ENCODE peak calls at places on chromosomes 5 and 9, in ten cellular contexts. One of them, this sample, is unnamed. For H3K4me1, the result is how much of the 10 kb centered on the place peaks cover.

GRCh38 chr5:160894-161540 is 30.3 kb upstream of the LRRC14B start:
- DNase-seq in breast epithelium: peak
- DNase-seq in PC-3: no peak
- DNase-seq in heart left ventricle: no peak
- DNase-seq in mucosa of descending colon: no peak
- DNase-seq in effector memory CD4-positive, alpha-beta T cell: no peak
- DNase-seq in adipocyte: no peak
- DNase-seq in lower lobe of right lung: no peak
- DNase-seq in ascending aorta: peak
- DNase-seq in tibial artery: no peak
- DNase-seq in this sample: no peak

GRCh38 chr9:13614060-13614459 is 334.6 kb upstream of the MPDZ start:
- DNase-seq in effector memory CD4-positive, alpha-beta T cell: no peak
- DNase-seq in PC-3: no peak
- DNase-seq in breast epithelium: no peak
- DNase-seq in heart left ventricle: no peak
- DNase-seq in mucosa of descending colon: no peak
- DNase-seq in lower lobe of right lung: no peak
- DNase-seq in adipocyte: no peak
- DNase-seq in tibial artery: no peak
- DNase-seq in ascending aorta: no peak
- DNase-seq in this sample: no peak

GRCh38 chr9:79940919-79941318 is 369.2 kb downstream of the TLE4 start:
- DNase-seq in heart left ventricle: no peak
- DNase-seq in effector memory CD4-positive, alpha-beta T cell: no peak
- DNase-seq in lower lobe of right lung: no peak
- DNase-seq in ascending aorta: no peak
- DNase-seq in adipocyte: no peak
- DNase-seq in mucosa of descending colon: no peak
- DNase-seq in breast epithelium: no peak
- DNase-seq in PC-3: no peak
- DNase-seq in tibial artery: no peak
- DNase-seq in this sample: no peak

GRCh38 chr9:120742951-120743416 is 28.7 kb upstream of the MEGF9 start:
- DNase-seq in heart left ventricle: no peak
- DNase-seq in lower lobe of right lung: no peak
- DNase-seq in PC-3: peak
- DNase-seq in breast epithelium: no peak
- DNase-seq in tibial artery: no peak
- DNase-seq in ascending aorta: no peak
- DNase-seq in effector memory CD4-positive, alpha-beta T cell: no peak
- DNase-seq in adipocyte: peak
- DNase-seq in mucosa of descending colon: no peak
- DNase-seq in this sample: no peak

GRCh38 chr5:98781520-98781919 is 8.1 kb downstream of the RGMB start:
- DNase-seq in PC-3: no peak
- DNase-seq in effector memory CD4-positive, alpha-beta T cell: no peak
- DNase-seq in ascending aorta: no peak
- DNase-seq in breast epithelium: no peak
- DNase-seq in adipocyte: no peak
- DNase-seq in heart left ventricle: no peak
- DNase-seq in mucosa of descending colon: no peak
- DNase-seq in lower lobe of right lung: no peak
- DNase-seq in tibial artery: no peak
- DNase-seq in this sample: no peak

GRCh38 chr5:65651144-65651543 is 26.3 kb downstream of the SHLD3 start:
- DNase-seq in adipocyte: no peak
- DNase-seq in heart left ventricle: no peak
- DNase-seq in effector memory CD4-positive, alpha-beta T cell: no peak
- DNase-seq in lower lobe of right lung: no peak
- DNase-seq in PC-3: no peak
- DNase-seq in mucosa of descending colon: peak
- DNase-seq in breast epithelium: no peak
- DNase-seq in tibial artery: no peak
- DNase-seq in ascending aorta: no peak
- DNase-seq in this sample: no peak

GRCh38 chr5:34012791-34013190 is 4.9 kb upstream of the AMACR start:
- DNase-seq in breast epithelium: no peak
- DNase-seq in heart left ventricle: no peak
- DNase-seq in adipocyte: peak
- DNase-seq in lower lobe of right lung: no peak
- DNase-seq in ascending aorta: no peak
- DNase-seq in effector memory CD4-positive, alpha-beta T cell: no peak
- DNase-seq in PC-3: no peak
- DNase-seq in mucosa of descending colon: no peak
- DNase-seq in tibial artery: no peak
- DNase-seq in this sample: no peak

GRCh38 chr5:109411627-109412026 is 1.9 kb upstream of the PJA2 start:
- DNase-seq in PC-3: peak
- DNase-seq in lower lobe of right lung: no peak
- DNase-seq in ascending aorta: no peak
- DNase-seq in breast epithelium: no peak
- DNase-seq in effector memory CD4-positive, alpha-beta T cell: no peak
- DNase-seq in tibial artery: no peak
- DNase-seq in heart left ventricle: no peak
- DNase-seq in adipocyte: peak
- DNase-seq in mucosa of descending colon: no peak
- DNase-seq in this sample: no peak

GRCh38 chr5:65066385-65066784 is 297.7 kb downstream of the CWC27 start:
- DNase-seq in adipocyte: no peak
- DNase-seq in effector memory CD4-positive, alpha-beta T cell: no peak
- DNase-seq in PC-3: no peak
- DNase-seq in mucosa of descending colon: no peak
- DNase-seq in lower lobe of right lung: peak
- DNase-seq in ascending aorta: no peak
- DNase-seq in breast epithelium: no peak
- DNase-seq in tibial artery: peak
- DNase-seq in heart left ventricle: no peak
- DNase-seq in this sample: no peak

GRCh38 chr9:108662090-108662875 is 193.5 kb downstream of the ACTL7B start:
- DNase-seq in lower lobe of right lung: no peak
- DNase-seq in mucosa of descending colon: no peak
- DNase-seq in adipocyte: no peak
- DNase-seq in heart left ventricle: no peak
- DNase-seq in effector memory CD4-positive, alpha-beta T cell: no peak
- DNase-seq in tibial artery: no peak
- DNase-seq in breast epithelium: no peak
- DNase-seq in ascending aorta: no peak
- DNase-seq in PC-3: no peak
- DNase-seq in this sample: no peak

GRCh38 chr9:88438819-88439218 is 50.6 kb downstream of the SPIN1 start:
- DNase-seq in ascending aorta: no peak
- DNase-seq in breast epithelium: no peak
- DNase-seq in adipocyte: no peak
- DNase-seq in PC-3: no peak
- DNase-seq in heart left ventricle: no peak
- DNase-seq in mucosa of descending colon: no peak
- DNase-seq in lower lobe of right lung: no peak
- DNase-seq in tibial artery: no peak
- DNase-seq in effector memory CD4-positive, alpha-beta T cell: no peak
- DNase-seq in this sample: no peak

GRCh38 chr5:62538017-62538942 is 40.3 kb upstream of the LRRC70 start:
- DNase-seq in PC-3: peak
- DNase-seq in mucosa of descending colon: no peak
- DNase-seq in breast epithelium: no peak
- DNase-seq in effector memory CD4-positive, alpha-beta T cell: no peak
- DNase-seq in ascending aorta: no peak
- DNase-seq in tibial artery: no peak
- DNase-seq in adipocyte: peak
- DNase-seq in heart left ventricle: no peak
- DNase-seq in lower lobe of right lung: no peak
- DNase-seq in this sample: no peak

GRCh38 chr5:103526164-103526915 is 36.2 kb downstream of the NUDT12 start:
- DNase-seq in ascending aorta: no peak
- DNase-seq in adipocyte: peak
- DNase-seq in mucosa of descending colon: no peak
- DNase-seq in PC-3: no peak
- DNase-seq in heart left ventricle: no peak
- DNase-seq in lower lobe of right lung: no peak
- DNase-seq in breast epithelium: no peak
- DNase-seq in tibial artery: no peak
- DNase-seq in effector memory CD4-positive, alpha-beta T cell: no peak
- DNase-seq in this sample: no peak

DNA sequence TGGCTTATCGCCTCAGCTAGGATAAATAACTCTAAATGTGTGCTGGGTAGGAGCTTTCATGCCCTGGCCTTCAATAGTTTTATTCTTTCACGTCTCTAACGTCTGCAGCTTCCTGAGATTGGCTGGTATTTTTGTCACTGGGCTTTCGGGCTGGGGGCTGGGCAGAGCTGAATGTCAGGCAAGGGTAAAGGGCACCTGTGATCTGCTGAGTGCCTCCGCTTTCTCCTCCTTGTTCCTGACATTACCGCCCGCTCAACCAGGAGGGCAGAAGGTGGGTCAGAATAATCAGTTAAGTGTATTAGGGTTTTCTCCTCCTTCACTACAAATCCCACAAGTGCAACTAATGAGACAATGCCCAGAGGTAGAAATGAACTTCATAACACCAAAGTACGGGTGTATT is 216.6 kb downstream of the TSSK1B start:
- DNase-seq in mucosa of descending colon: no peak
- DNase-seq in adipocyte: no peak
- DNase-seq in heart left ventricle: peak
- DNase-seq in effector memory CD4-positive, alpha-beta T cell: no peak
- DNase-seq in lower lobe of right lung: no peak
- DNase-seq in ascending aorta: no peak
- DNase-seq in tibial artery: no peak
- DNase-seq in PC-3: no peak
- DNase-seq in breast epithelium: no peak
- DNase-seq in this sample: no peak
- H3K4me3 ChIP-seq in mucosa of descending colon: no peak
- H3K4me3 ChIP-seq in adipocyte: no peak
- H3K4me3 ChIP-seq in heart left ventricle: peak
- H3K4me3 ChIP-seq in effector memory CD4-positive, alpha-beta T cell: no peak
- H3K4me3 ChIP-seq in lower lobe of right lung: no peak
- H3K4me3 ChIP-seq in ascending aorta: no peak
- H3K4me3 ChIP-seq in tibial artery: no peak
- H3K4me3 ChIP-seq in PC-3: no peak
- H3K4me3 ChIP-seq in breast epithelium: no peak
- H3K4me3 ChIP-seq in this sample: no peak

GRCh38 chr9:121750259-121750714 is 98.9 kb downstream of the DAB2IP start:
- DNase-seq in effector memory CD4-positive, alpha-beta T cell: no peak
- DNase-seq in heart left ventricle: no peak
- DNase-seq in lower lobe of right lung: no peak
- DNase-seq in PC-3: no peak
- DNase-seq in ascending aorta: no peak
- DNase-seq in breast epithelium: no peak
- DNase-seq in adipocyte: no peak
- DNase-seq in tibial artery: no peak
- DNase-seq in mucosa of descending colon: no peak
- DNase-seq in this sample: no peak

GRCh38 chr9:121749614-121750013 is 98.2 kb downstream of the DAB2IP start:
- DNase-seq in adipocyte: no peak
- DNase-seq in ascending aorta: no peak
- DNase-seq in tibial artery: no peak
- DNase-seq in breast epithelium: no peak
- DNase-seq in PC-3: no peak
- DNase-seq in heart left ventricle: no peak
- DNase-seq in effector memory CD4-positive, alpha-beta T cell: no peak
- DNase-seq in lower lobe of right lung: no peak
- DNase-seq in mucosa of descending colon: no peak
- DNase-seq in this sample: no peak

GRCh38 chr9:121750715-121751623 is 99.5 kb downstream of the DAB2IP start:
- DNase-seq in PC-3: no peak
- DNase-seq in lower lobe of right lung: no peak
- DNase-seq in effector memory CD4-positive, alpha-beta T cell: no peak
- DNase-seq in breast epithelium: no peak
- DNase-seq in heart left ventricle: no peak
- DNase-seq in mucosa of descending colon: no peak
- DNase-seq in adipocyte: no peak
- DNase-seq in tibial artery: no peak
- DNase-seq in ascending aorta: no peak
- DNase-seq in this sample: no peak

GRCh38 chr9:121748080-121748479 is 96.6 kb downstream of the DAB2IP start:
- DNase-seq in heart left ventricle: no peak
- DNase-seq in mucosa of descending colon: no peak
- DNase-seq in effector memory CD4-positive, alpha-beta T cell: no peak
- DNase-seq in tibial artery: no peak
- DNase-seq in lower lobe of right lung: no peak
- DNase-seq in ascending aorta: no peak
- DNase-seq in breast epithelium: no peak
- DNase-seq in adipocyte: no peak
- DNase-seq in PC-3: no peak
- DNase-seq in this sample: no peak

GRCh38 chr9:121748727-121749546 is 97.5 kb downstream of the DAB2IP start:
- DNase-seq in effector memory CD4-positive, alpha-beta T cell: no peak
- DNase-seq in ascending aorta: peak
- DNase-seq in mucosa of descending colon: no peak
- DNase-seq in adipocyte: no peak
- DNase-seq in tibial artery: peak
- DNase-seq in breast epithelium: no peak
- DNase-seq in heart left ventricle: peak
- DNase-seq in PC-3: no peak
- DNase-seq in lower lobe of right lung: no peak
- DNase-seq in this sample: peak
- H3K4me1 ChIP-seq in effector memory CD4-positive, alpha-beta T cell: under half
- H3K4me1 ChIP-seq in ascending aorta: half or more
- H3K4me1 ChIP-seq in mucosa of descending colon: under half
- H3K4me1 ChIP-seq in adipocyte: under half
- H3K4me1 ChIP-seq in tibial artery: under half
- H3K4me1 ChIP-seq in breast epithelium: under half
- H3K4me1 ChIP-seq in heart left ventricle: under half
- H3K4me1 ChIP-seq in PC-3: under half
- H3K4me1 ChIP-seq in lower lobe of right lung: half or more
- H3K4me1 ChIP-seq in this sample: half or more

GRCh38 chr9:36575411-36575882 is 2.8 kb downstream of the MELK start:
- DNase-seq in adipocyte: peak
- DNase-seq in effector memory CD4-positive, alpha-beta T cell: no peak
- DNase-seq in ascending aorta: no peak
- DNase-seq in heart left ventricle: no peak
- DNase-seq in mucosa of descending colon: no peak
- DNase-seq in lower lobe of right lung: no peak
- DNase-seq in tibial artery: no peak
- DNase-seq in PC-3: peak
- DNase-seq in breast epithelium: no peak
- DNase-seq in this sample: no peak
- H3K4me3 ChIP-seq in adipocyte: no peak
- H3K4me3 ChIP-seq in effector memory CD4-positive, alpha-beta T cell: no peak
- H3K4me3 ChIP-seq in ascending aorta: no peak
- H3K4me3 ChIP-seq in heart left ventricle: no peak
- H3K4me3 ChIP-seq in mucosa of descending colon: no peak
- H3K4me3 ChIP-seq in lower lobe of right lung: no peak
- H3K4me3 ChIP-seq in tibial artery: no peak
- H3K4me3 ChIP-seq in PC-3: peak
- H3K4me3 ChIP-seq in breast epithelium: no peak
- H3K4me3 ChIP-seq in this sample: no peak

GRCh38 chr9:68417762-68418161 is 61.4 kb downstream of the PGM5 start:
- DNase-seq in tibial artery: no peak
- DNase-seq in ascending aorta: no peak
- DNase-seq in PC-3: no peak
- DNase-seq in breast epithelium: no peak
- DNase-seq in effector memory CD4-positive, alpha-beta T cell: no peak
- DNase-seq in heart left ventricle: no peak
- DNase-seq in lower lobe of right lung: no peak
- DNase-seq in adipocyte: no peak
- DNase-seq in mucosa of descending colon: no peak
- DNase-seq in this sample: no peak

GRCh38 chr9:68418259-68418845 is 61.9 kb downstream of the PGM5 start:
- DNase-seq in effector memory CD4-positive, alpha-beta T cell: no peak
- DNase-seq in mucosa of descending colon: no peak
- DNase-seq in lower lobe of right lung: no peak
- DNase-seq in tibial artery: no peak
- DNase-seq in adipocyte: no peak
- DNase-seq in ascending aorta: no peak
- DNase-seq in PC-3: no peak
- DNase-seq in heart left ventricle: no peak
- DNase-seq in breast epithelium: no peak
- DNase-seq in this sample: no peak

GRCh38 chr9:68416891-68417570 is 60.6 kb downstream of the PGM5 start:
- DNase-seq in mucosa of descending colon: no peak
- DNase-seq in adipocyte: no peak
- DNase-seq in breast epithelium: no peak
- DNase-seq in ascending aorta: no peak
- DNase-seq in effector memory CD4-positive, alpha-beta T cell: no peak
- DNase-seq in PC-3: peak
- DNase-seq in heart left ventricle: no peak
- DNase-seq in tibial artery: no peak
- DNase-seq in lower lobe of right lung: no peak
- DNase-seq in this sample: no peak
- H3K4me1 ChIP-seq in mucosa of descending colon: under half
- H3K4me1 ChIP-seq in adipocyte: under half
- H3K4me1 ChIP-seq in breast epithelium: under half
- H3K4me1 ChIP-seq in ascending aorta: under half
- H3K4me1 ChIP-seq in effector memory CD4-positive, alpha-beta T cell: under half
- H3K4me1 ChIP-seq in PC-3: under half
- H3K4me1 ChIP-seq in heart left ventricle: under half
- H3K4me1 ChIP-seq in tibial artery: under half
- H3K4me1 ChIP-seq in lower lobe of right lung: under half
- H3K4me1 ChIP-seq in this sample: under half

This sample was measured in thoracic aorta.